ENCODE peak calls at places on chromosomes 3 and 15, in seven cellular contexts. M is activated T-cell treated with anti-CD3 and anti-CD28 coated beads for 1 hour, V is GM12865, U is T-helper 9 cell, G is mucosa of descending colon, S is substantia nigra, R is endothelial cell. C is an unnamed sample.
A peak's percentile ranks its signal among the peaks of the same experiment; 100 is the strongest.

GRCh38 chr3:39456159-39456558 is 11.3 kb upstream of the MOBP start:
- DNase-seq in U (no peak), R (no peak), M (no peak), G (no peak), V (no peak), S (no peak), C (no peak)

GRCh38 chr15:82178061-82178460 is 84.5 kb downstream of the EFL1 start:
- DNase-seq in M (no peak), U (no peak), V (no peak), G (no peak), R (no peak), S (no peak), C (peak; percentile 84)

GRCh38 chr15:69074011-69074842 is 59.7 kb downstream of the NOX5 start:
- DNase-seq in U (no peak), S (no peak), M (no peak), R (peak; percentile 55), V (no peak), G (peak; percentile 86), C (peak; percentile 74)

GRCh38 chr3:96700322-96701315 is 113.8 kb upstream of the EPHA6 start:
- DNase-seq in V (no peak), U (no peak), M (no peak), S (no peak), G (no peak), R (peak; percentile 16), C (no peak)

GRCh38 chr3:36906504-36907149 is 38.2 kb downstream of the TRANK1 start:
- DNase-seq in U (no peak), R (no peak), V (no peak), S (no peak), M (no peak), G (no peak), C (peak; percentile 73)

GRCh38 chr15:55742498-55742926 is 440 bp downstream of the PRTG start:
- DNase-seq in U (no peak), V (peak; percentile 9), M (no peak), S (peak; percentile 22), R (peak; percentile 49), G (peak; percentile 22), C (peak; percentile 33)

GRCh38 chr3:81302045-81302444 is 459.4 kb downstream of the GBE1 start:
- DNase-seq in U (no peak), V (peak; percentile 48), R (peak; percentile 46), S (peak; percentile 0), G (peak; percentile 47), M (no peak), C (peak; percentile 64)

GRCh38 chr3:183265713-183266417 is 12.8 kb downstream of the B3GNT5 start:
- DNase-seq in R (no peak), G (peak; percentile 76), V (no peak), U (no peak), S (no peak), M (no peak), C (peak; percentile 96)

GRCh38 chr3:142866841-142867631 is 21.8 kb downstream of the PCOLCE2 start:
- DNase-seq in R (peak; percentile 30), G (peak; percentile 10), U (no peak), V (no peak), M (no peak), S (no peak), C (no peak)

GRCh38 chr3:23992051-23992628 is 47.1 kb downstream of the NR1D2 start:
- DNase-seq in V (no peak), R (no peak), U (no peak), M (no peak), S (no peak), G (no peak), C (peak; percentile 18)

GRCh38 chr15:88006146-88006545 is 250.4 kb downstream of the NTRK3 start:
- DNase-seq in U (no peak), S (no peak), R (no peak), G (no peak), V (no peak), M (no peak), C (no peak)

GRCh38 chr3:159764211-159765024 is 224.2 kb upstream of the IL12A start:
- DNase-seq in R (peak; percentile 59), M (no peak), G (peak; percentile 43), S (peak; percentile 34), U (no peak), V (peak; percentile 25), C (peak; percentile 81)

GRCh38 chr15:83605049-83605448 is 48.9 kb upstream of the ADAMTSL3 start:
- DNase-seq in U (no peak), G (no peak), R (no peak), S (no peak), V (no peak), M (no peak), C (no peak)

GRCh38 chr3:55936549-55937052 is 449.5 kb upstream of the WNT5A start:
- DNase-seq in S (no peak), R (no peak), G (no peak), M (no peak), V (no peak), U (no peak), C (no peak)

GRCh38 chr3:9902372-9903237 is at the start of gene IL17RE:
- DNase-seq in V (no peak), G (peak; percentile 84), U (no peak), M (no peak), S (no peak), R (no peak), C (no peak)

GRCh38 chr3:171245796-171246453 is 214.3 kb downstream of the TNIK start:
- DNase-seq in S (no peak), M (no peak), G (no peak), R (no peak), V (no peak), U (no peak), C (no peak)

GRCh38 chr3:115113367-115113766 is 33.7 kb downstream of the ZBTB20 start:
- DNase-seq in V (no peak), R (no peak), M (no peak), S (no peak), U (no peak), G (no peak), C (peak; percentile 64)

GRCh38 chr3:139252719-139253118 is 91.1 kb upstream of the MRPS22 start:
- DNase-seq in M (no peak), S (no peak), R (no peak), G (no peak), V (no peak), U (no peak), C (no peak)

GRCh38 chr3:192928720-192929119 is 11.1 kb upstream of the MB21D2 start:
- DNase-seq in R (no peak), S (no peak), V (no peak), G (no peak), U (no peak), M (no peak), C (no peak)

GRCh38 chr15:80411788-80412288 is 7.7 kb downstream of the ARNT2 start:
- DNase-seq in U (no peak), G (peak; percentile 15), R (no peak), S (no peak), M (no peak), V (no peak), C (no peak)

GRCh38 chr15:77538793-77539487 is 93.8 kb downstream of the LINGO1 start:
- DNase-seq in R (no peak), S (no peak), V (no peak), G (peak; percentile 72), U (no peak), M (no peak), C (no peak)

GRCh38 chr3:557972-558371 is 361.4 kb downstream of the CHL1 start:
- DNase-seq in M (no peak), R (no peak), G (no peak), V (peak; percentile 66), S (no peak), U (no peak), C (no peak)

GRCh38 chr15:45026646-45027045 is 3.7 kb downstream of the SORD start:
- DNase-seq in S (no peak), V (no peak), R (no peak), U (no peak), G (no peak), M (no peak), C (no peak)

GRCh38 chr3:30368978-30369377 is 237.4 kb upstream of the TGFBR2 start:
- DNase-seq in G (no peak), V (no peak), U (no peak), S (no peak), M (no peak), R (no peak), C (peak; percentile 62)

GRCh38 chr3:13698498-13698897 is 149.6 kb downstream of the FBLN2 start:
- DNase-seq in G (no peak), M (no peak), S (no peak), V (no peak), U (no peak), R (no peak), C (no peak)